ENCODE peak calls at places on chromosomes 11 and 22, in six cellular contexts. E is Calu3; N is stimulated activated CD8-positive, alpha-beta memory T cell treated with anti-CD3 and anti-CD28 coated beads, Interleukin-4, amount 100 ng/mL, for 24 hours; A is stomach; Z is stimulated activated CD4-positive, alpha-beta T cell treated with anti-CD3 and anti-CD28 coated beads, TNF-alpha, amount 100 ng/mL, for 24 hours; T is foreskin fibroblast. B is an unnamed sample.

GRCh38 chr11:80320765-80321164 is 879.9 kb upstream of the TENM4 start:
- DNase-seq in E (no peak), N (no peak), A (no peak), Z (no peak), T (no peak), B (no peak)

GRCh38 chr11:69380921-69381581 is 87.1 kb downstream of the MYEOV start:
- DNase-seq in E (no peak), N (no peak), A (peak), Z (no peak), T (no peak), B (no peak)

GRCh38 chr11:7490054-7490453 is 4.7 kb downstream of the OLFML1 start:
- DNase-seq in E (no peak), N (no peak), A (no peak), Z (no peak), T (peak), B (no peak)

GRCh38 chr11:130634981-130635473 is 186.6 kb downstream of the ADAMTS15 start:
- DNase-seq in E (no peak), N (no peak), A (no peak), Z (no peak), T (peak), B (no peak)

GRCh38 chr11:108221981-108222685 is at the start of gene NPAT:
- DNase-seq in E (no peak), N (no peak), A (peak), Z (no peak), T (no peak), B (no peak)

GRCh38 chr11:64763804-64764611 is 4.2 kb upstream of the PYGM start:
- DNase-seq in E (no peak), N (peak), A (peak), Z (no peak), T (no peak), B (no peak)

GRCh38 chr11:66268953-66269906 is 791 bp downstream of the RAB1B start:
- DNase-seq in E (peak), N (no peak), A (no peak), Z (no peak), T (peak), B (no peak)

GRCh38 chr11:13009921-13010736 is 1.0 kb downstream of the RASSF10 start:
- DNase-seq in E (peak), N (no peak), A (peak), Z (no peak), T (no peak), B (no peak)

GRCh38 chr11:120904116-120904515 is 119.8 kb upstream of the TBCEL start:
- DNase-seq in E (no peak), N (no peak), A (no peak), Z (no peak), T (no peak), B (no peak)

GRCh38 chr11:129282634-129283033 is 90.5 kb upstream of the ARHGAP32 start:
- DNase-seq in E (no peak), N (no peak), A (no peak), Z (no peak), T (no peak), B (no peak)

GRCh38 chr11:68328374-68329091 is 16.1 kb downstream of the LRP5 start:
- DNase-seq in E (peak), N (peak), A (peak), Z (no peak), T (no peak), B (no peak)

GRCh38 chr11:112801286-112802088 is 159.7 kb upstream of the NCAM1 start:
- DNase-seq in E (no peak), N (no peak), A (no peak), Z (no peak), T (no peak), B (no peak)

GRCh38 chr22:44719586-44720368 is 17.8 kb downstream of the PRR5 start:
- DNase-seq in E (no peak), N (no peak), A (peak), Z (no peak), T (no peak), B (no peak)

GRCh38 chr11:103085758-103086365 is 6.1 kb downstream of the DCUN1D5 start:
- DNase-seq in E (no peak), N (no peak), A (no peak), Z (no peak), T (no peak), B (no peak)

GRCh38 chr11:1879342-1879940 is 12.3 kb downstream of the PRR33 start:
- DNase-seq in E (no peak), N (no peak), A (no peak), Z (no peak), T (no peak), B (no peak)

GRCh38 chr11:40321537-40321936 is 1137.9 kb downstream of the LRRC4C start:
- DNase-seq in E (no peak), N (no peak), A (no peak), Z (no peak), T (no peak), B (no peak)

GRCh38 chr11:90204832-90205646 is 17.8 kb downstream of the CHORDC1 start:
- DNase-seq in E (no peak), N (no peak), A (no peak), Z (no peak), T (peak), B (no peak)

GRCh38 chr11:69297926-69298777 is 4.2 kb downstream of the MYEOV start:
- DNase-seq in E (peak), N (no peak), A (peak), Z (no peak), T (peak), B (peak)

GRCh38 chr11:4991066-4991465 is 3.6 kb upstream of the OR51L1 start:
- DNase-seq in E (no peak), N (no peak), A (no peak), Z (no peak), T (no peak), B (no peak)

GRCh38 chr11:6640985-6641701 is 14.5 kb downstream of the DCHS1 start:
- DNase-seq in E (no peak), N (no peak), A (no peak), Z (no peak), T (no peak), B (no peak)